ENCODE peak calls at places on chromosomes 7 and 10, in six cellular contexts. E, V, L, Y, P and J are unnamed samples.

GRCh38 chr7:55054252-55054651 is 35.4 kb downstream of the EGFR start:
- DNase-seq in V (no peak), E (no peak), P (no peak), L (no peak), Y (no peak), J (no peak)

GRCh38 chr10:7159928-7160327 is 250.9 kb downstream of the SFMBT2 start:
- DNase-seq in Y (no peak), P (no peak), L (no peak), V (no peak), E (no peak), J (no peak)

GRCh38 chr10:96319754-96320514 is 15.7 kb downstream of the DNTT start:
- DNase-seq in P (no peak), L (no peak), E (no peak), Y (no peak), V (no peak), J (no peak)

GRCh38 chr7:105589221-105590077 is 8.2 kb upstream of the EFCAB10 start:
- DNase-seq in L (peak; percentile 31), V (peak; percentile 86), E (peak; percentile 82), Y (no peak), P (peak; percentile 85), J (no peak)

GRCh38 chr10:25614652-25615051 is 319.4 kb upstream of the MYO3A start:
- DNase-seq in E (no peak), Y (no peak), P (no peak), V (no peak), L (no peak), J (no peak)

GRCh38 chr10:30810416-30810815 is 180.9 kb upstream of the LYZL2 start:
- DNase-seq in L (no peak), V (no peak), P (no peak), Y (no peak), E (no peak), J (no peak)

GRCh38 chr10:31906039-31906438 is 22.6 kb downstream of the ARHGAP12 start:
- DNase-seq in E (no peak), Y (no peak), L (no peak), V (no peak), P (no peak), J (no peak)

GRCh38 chr7:129095258-129095657 is 40.3 kb upstream of the TNPO3 start:
- DNase-seq in V (no peak), P (no peak), Y (no peak), L (no peak), E (no peak), J (no peak)

GRCh38 chr7:14604606-14605005 is 297.9 kb downstream of the DGKB start:
- DNase-seq in Y (no peak), E (no peak), V (no peak), L (no peak), P (peak; percentile 14), J (no peak)

GRCh38 chr7:140069298-140069949 is 6.7 kb upstream of the PARP12 start:
- DNase-seq in V (no peak), Y (no peak), P (no peak), E (no peak), L (no peak), J (no peak)

GRCh38 chr10:132061030-132061429 is 4.7 kb upstream of the JAKMIP3 start:
- DNase-seq in V (no peak), P (no peak), E (no peak), L (peak; percentile 21), Y (no peak), J (peak; percentile 24)

GRCh38 chr10:96764345-96764744 is 44.0 kb upstream of the PIK3AP1 start:
- DNase-seq in L (no peak), E (no peak), Y (no peak), P (no peak), V (no peak), J (no peak)

GRCh38 chr10:103855424-103855823 is at the start of gene SH3PXD2A:
- DNase-seq in L (no peak), V (peak; percentile 84), E (peak; percentile 62), P (peak; percentile 34), Y (no peak), J (no peak)

GRCh38 chr10:112395809-112396530 is 22.1 kb downstream of the ACSL5 start:
- DNase-seq in P (no peak), L (no peak), E (no peak), Y (no peak), V (no peak), J (no peak)

DNA sequence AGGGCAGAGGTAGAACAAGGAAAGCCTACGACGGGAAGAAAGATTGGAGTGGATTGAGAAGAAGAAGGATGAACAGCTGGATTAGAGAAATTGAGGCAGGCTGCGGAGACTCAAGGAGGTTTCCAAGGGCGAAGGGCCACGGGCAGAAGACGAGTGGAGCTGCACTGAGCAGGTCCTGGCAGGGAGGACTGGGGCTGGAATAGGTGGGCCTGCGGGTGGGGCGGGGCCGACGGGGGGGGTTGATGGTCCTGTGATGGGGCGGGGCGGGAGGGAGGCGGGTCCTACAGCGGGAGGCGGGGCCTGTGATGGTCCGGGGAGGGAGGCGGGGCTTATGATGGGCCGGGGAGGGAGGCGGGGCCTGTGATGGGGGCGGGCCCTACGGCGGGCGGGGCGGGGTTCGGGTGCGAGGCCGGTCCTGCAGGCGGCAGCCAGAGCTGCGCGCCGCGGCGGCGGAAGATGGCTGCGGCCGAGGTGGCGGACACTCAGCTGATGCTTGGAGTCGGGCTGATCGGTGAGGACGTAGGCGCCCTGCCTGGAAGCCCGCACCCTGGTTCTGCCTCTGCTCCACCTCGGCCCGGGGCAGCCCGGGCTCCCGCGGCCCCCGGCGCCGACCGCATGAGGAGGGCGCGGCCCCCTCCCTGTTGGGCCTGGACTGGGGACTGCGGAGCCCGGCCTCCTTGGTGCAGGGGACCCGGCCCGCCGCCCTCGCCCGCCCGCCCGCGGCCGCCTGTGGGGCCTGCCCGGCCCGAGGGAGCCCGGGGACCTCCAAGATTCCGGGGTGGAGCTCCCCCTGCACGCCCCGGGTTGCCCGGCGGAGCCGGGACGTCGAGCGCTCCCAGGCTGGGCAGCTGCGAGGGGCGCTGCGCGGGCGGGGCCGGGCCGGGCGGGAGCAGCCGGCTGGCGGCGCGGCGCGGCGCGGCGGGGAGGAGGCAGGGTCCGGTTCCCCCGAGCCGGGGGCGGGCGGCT is at the start of gene DENND10:
- DNase-seq in V (peak; percentile 96), E (peak; percentile 79), P (peak; percentile 83), Y (peak; percentile 69), L (peak; percentile 85), J (peak; percentile 84)
- TF ChIP-seq CTCF in V (no peak), E (no peak), P (no peak), Y (no peak), L (no peak), J (peak; percentile 17)

DNA sequence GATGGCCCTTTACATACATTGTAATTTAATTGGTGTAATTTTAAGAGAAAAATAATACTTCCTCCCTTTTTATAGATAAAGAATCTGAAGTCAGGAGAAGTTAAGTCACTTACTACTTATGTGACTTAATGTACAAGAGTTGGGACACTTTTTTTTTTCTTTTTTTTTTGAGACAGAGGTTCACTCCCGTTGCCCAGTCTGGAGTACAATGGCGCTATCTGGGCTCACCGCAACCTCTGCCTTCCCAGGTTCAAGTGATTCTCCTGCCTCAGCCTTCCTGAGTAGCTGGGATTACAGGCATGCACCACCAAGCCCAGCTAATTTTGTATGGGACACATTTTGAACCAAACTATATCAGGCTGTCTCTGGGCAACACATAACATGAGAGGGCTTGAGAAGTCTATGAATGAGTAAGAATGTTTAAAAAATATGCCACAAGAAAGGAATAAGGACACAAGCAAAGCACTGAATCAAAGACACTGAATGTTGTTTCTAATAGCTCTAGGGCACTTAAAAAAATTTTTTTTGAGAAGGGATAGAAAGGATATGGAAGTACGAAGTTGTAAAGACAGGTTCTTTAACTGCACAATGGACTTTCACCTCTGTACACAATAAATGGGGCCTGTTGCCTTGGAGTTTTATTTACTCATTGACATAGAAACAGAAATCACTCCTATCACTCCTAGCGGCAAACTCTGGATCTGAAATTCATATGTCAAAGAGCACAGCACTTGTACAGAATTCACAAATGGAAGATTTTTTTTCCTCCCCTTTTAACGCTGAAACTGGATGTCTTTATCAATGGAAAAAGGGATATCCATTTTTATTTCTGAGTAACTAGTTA is 18.5 kb downstream of the NT5C3A start:
- DNase-seq in P (no peak), V (no peak), E (peak; percentile 60), Y (no peak), L (no peak), J (no peak)
- TF ChIP-seq CTCF in P (no peak), V (no peak), E (peak; percentile 13), Y (no peak), L (no peak), J (peak; percentile 30)

GRCh38 chr10:61140765-61141392 is 196.9 kb upstream of the RHOBTB1 start:
- DNase-seq in Y (no peak), E (peak; percentile 19), L (no peak), V (no peak), P (peak; percentile 86), J (no peak)
- TF ChIP-seq CTCF in Y (peak; percentile 70), E (peak; percentile 69), L (peak; percentile 44), V (peak; percentile 77), P (peak; percentile 44), J (peak; percentile 80)

GRCh38 chr7:4225352-4225751 is 456.7 kb upstream of the FOXK1 start:
- DNase-seq in P (no peak), L (no peak), E (no peak), V (peak; percentile 22), Y (no peak), J (no peak)

GRCh38 chr7:4218481-4218880 is 463.6 kb upstream of the FOXK1 start:
- DNase-seq in E (no peak), P (no peak), Y (no peak), L (no peak), V (no peak), J (no peak)

GRCh38 chr7:4220011-4220410 is 462.1 kb upstream of the FOXK1 start:
- DNase-seq in L (no peak), P (no peak), Y (no peak), E (no peak), V (no peak), J (no peak)

GRCh38 chr7:4216016-4216415 is 466.1 kb upstream of the FOXK1 start:
- DNase-seq in L (no peak), P (no peak), E (no peak), Y (no peak), V (no peak), J (no peak)

GRCh38 chr7:4221043-4221442 is 461.1 kb upstream of the FOXK1 start:
- DNase-seq in L (no peak), Y (no peak), P (no peak), V (no peak), E (no peak), J (no peak)
- TF ChIP-seq CTCF in L (no peak), Y (no peak), P (no peak), V (no peak), E (no peak), J (no peak)

DNA sequence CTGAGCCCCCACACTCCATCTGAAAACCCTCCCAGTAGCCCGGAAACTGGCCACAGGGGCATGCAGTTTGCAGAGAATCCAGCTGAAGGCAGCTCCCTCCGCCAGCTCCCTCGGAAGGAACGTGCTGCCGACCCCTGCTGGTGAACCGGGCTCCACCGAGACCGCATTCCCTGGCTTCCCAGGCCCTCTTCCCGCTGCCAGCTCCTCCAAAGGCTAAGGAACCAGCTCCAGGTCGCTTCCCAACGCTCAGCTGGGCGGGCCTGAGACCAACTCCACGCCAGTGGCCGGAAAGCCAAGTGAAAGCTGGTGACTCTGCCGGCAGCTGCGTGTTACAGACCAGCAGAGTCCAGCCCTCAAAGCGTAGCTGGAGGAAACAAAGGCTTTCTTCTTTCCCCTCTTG is 35.8 kb downstream of the GPER1 start:
- DNase-seq in P (peak; percentile 88), E (peak; percentile 12), V (peak; percentile 95), Y (no peak), L (peak; percentile 96), J (peak; percentile 75)
- TF ChIP-seq CTCF in P (peak; percentile 65), E (peak; percentile 5), V (peak; percentile 85), Y (no peak), L (peak; percentile 58), J (peak; percentile 77)